ENCODE peak calls at places on chromosome 16, in seven cellular contexts. One of them, this sample, is unnamed.
A peak's percentile ranks its signal among the peaks of the same experiment; 100 is the strongest.

GRCh38 chr16:49431040-49431439 is 57.4 kb downstream of the C16orf78 start:
- DNase-seq in DND-41: no peak
- DNase-seq in thoracic aorta: no peak
- DNase-seq in testis: no peak
- DNase-seq in Karpas-422: no peak
- DNase-seq in tibial artery: no peak
- DNase-seq in esophagus muscularis mucosa: no peak
- DNase-seq in this sample: no peak

GRCh38 chr16:392450-393027 is 4.5 kb upstream of the NME4 start:
- DNase-seq in tibial artery: no peak
- DNase-seq in thoracic aorta: no peak
- DNase-seq in esophagus muscularis mucosa: no peak
- DNase-seq in DND-41: no peak
- DNase-seq in Karpas-422: no peak
- DNase-seq in testis: no peak
- DNase-seq in this sample: no peak

GRCh38 chr16:69939821-69940585 is 11.1 kb upstream of the CLEC18A start:
- DNase-seq in tibial artery: no peak
- DNase-seq in esophagus muscularis mucosa: no peak
- DNase-seq in Karpas-422: no peak
- DNase-seq in DND-41: no peak
- DNase-seq in testis: peak; percentile 10
- DNase-seq in thoracic aorta: no peak
- DNase-seq in this sample: no peak

GRCh38 chr16:76676356-76676755 is 399.2 kb downstream of the CNTNAP4 start:
- DNase-seq in testis: no peak
- DNase-seq in Karpas-422: no peak
- DNase-seq in esophagus muscularis mucosa: no peak
- DNase-seq in thoracic aorta: no peak
- DNase-seq in tibial artery: no peak
- DNase-seq in DND-41: no peak
- DNase-seq in this sample: no peak

GRCh38 chr16:2159052-2159838 is 3.7 kb downstream of the TRAF7 start:
- DNase-seq in tibial artery: peak; percentile 43
- DNase-seq in testis: peak; percentile 52
- DNase-seq in thoracic aorta: no peak
- DNase-seq in Karpas-422: peak; percentile 74
- DNase-seq in esophagus muscularis mucosa: no peak
- DNase-seq in DND-41: no peak
- DNase-seq in this sample: no peak

GRCh38 chr16:74451951-74452758 is 30.9 kb upstream of the CLEC18B start:
- DNase-seq in tibial artery: no peak
- DNase-seq in esophagus muscularis mucosa: no peak
- DNase-seq in DND-41: no peak
- DNase-seq in testis: no peak
- DNase-seq in Karpas-422: no peak
- DNase-seq in thoracic aorta: no peak
- DNase-seq in this sample: no peak

GRCh38 chr16:1158456-1159324 is 5.8 kb downstream of the CACNA1H start:
- DNase-seq in esophagus muscularis mucosa: no peak
- DNase-seq in thoracic aorta: no peak
- DNase-seq in Karpas-422: no peak
- DNase-seq in testis: no peak
- DNase-seq in DND-41: no peak
- DNase-seq in tibial artery: peak; percentile 65
- DNase-seq in this sample: no peak

GRCh38 chr16:84913315-84913714 is 93.5 kb downstream of the CRISPLD2 start:
- DNase-seq in thoracic aorta: no peak
- DNase-seq in testis: peak; percentile 70
- DNase-seq in tibial artery: peak; percentile 87
- DNase-seq in DND-41: no peak
- DNase-seq in Karpas-422: no peak
- DNase-seq in esophagus muscularis mucosa: no peak
- DNase-seq in this sample: no peak

GRCh38 chr16:70648606-70649005 is 2.2 kb downstream of the IL34 start:
- DNase-seq in thoracic aorta: no peak
- DNase-seq in Karpas-422: peak; percentile 51
- DNase-seq in tibial artery: no peak
- DNase-seq in esophagus muscularis mucosa: no peak
- DNase-seq in testis: no peak
- DNase-seq in DND-41: no peak
- DNase-seq in this sample: no peak

GRCh38 chr16:642189-643049 is 791 bp downstream of the MCRIP2 start:
- DNase-seq in tibial artery: no peak
- DNase-seq in thoracic aorta: no peak
- DNase-seq in DND-41: no peak
- DNase-seq in Karpas-422: peak; percentile 87
- DNase-seq in esophagus muscularis mucosa: no peak
- DNase-seq in testis: peak; percentile 85
- DNase-seq in this sample: no peak

GRCh38 chr16:79409970-79410369 is 190.6 kb downstream of the MAF start:
- DNase-seq in esophagus muscularis mucosa: no peak
- DNase-seq in thoracic aorta: no peak
- DNase-seq in tibial artery: no peak
- DNase-seq in testis: no peak
- DNase-seq in Karpas-422: peak; percentile 50
- DNase-seq in DND-41: no peak
- DNase-seq in this sample: no peak

GRCh38 chr16:50114357-50115129 is 38.6 kb upstream of the TENT4B start:
- DNase-seq in tibial artery: no peak
- DNase-seq in DND-41: no peak
- DNase-seq in esophagus muscularis mucosa: no peak
- DNase-seq in thoracic aorta: no peak
- DNase-seq in Karpas-422: no peak
- DNase-seq in testis: no peak
- DNase-seq in this sample: no peak

GRCh38 chr16:79217375-79218011 is 383.0 kb downstream of the MAF start:
- DNase-seq in thoracic aorta: no peak
- DNase-seq in Karpas-422: no peak
- DNase-seq in tibial artery: no peak
- DNase-seq in DND-41: peak; percentile 30
- DNase-seq in esophagus muscularis mucosa: no peak
- DNase-seq in testis: no peak
- DNase-seq in this sample: no peak

GRCh38 chr16:27353853-27354252 is 40.1 kb downstream of the IL4R start:
- DNase-seq in testis: peak; percentile 57
- DNase-seq in esophagus muscularis mucosa: no peak
- DNase-seq in Karpas-422: no peak
- DNase-seq in tibial artery: no peak
- DNase-seq in thoracic aorta: no peak
- DNase-seq in DND-41: no peak
- DNase-seq in this sample: no peak

GRCh38 chr16:88650749-88651275 is at the start of gene CYBA:
- DNase-seq in DND-41: peak; percentile 81
- DNase-seq in thoracic aorta: no peak
- DNase-seq in tibial artery: peak; percentile 70
- DNase-seq in Karpas-422: peak; percentile 95
- DNase-seq in esophagus muscularis mucosa: peak; percentile 94
- DNase-seq in testis: peak; percentile 36
- DNase-seq in this sample: peak; percentile 64

GRCh38 chr16:70018254-70018653 is 67.1 kb downstream of the CLEC18A start:
- DNase-seq in esophagus muscularis mucosa: no peak
- DNase-seq in testis: peak; percentile 24
- DNase-seq in DND-41: peak; percentile 36
- DNase-seq in thoracic aorta: no peak
- DNase-seq in Karpas-422: peak; percentile 81
- DNase-seq in tibial artery: no peak
- DNase-seq in this sample: peak; percentile 59

GRCh38 chr16:27253526-27253930 is 15.0 kb downstream of the NSMCE1 start:
- DNase-seq in tibial artery: no peak
- DNase-seq in DND-41: no peak
- DNase-seq in Karpas-422: no peak
- DNase-seq in esophagus muscularis mucosa: peak; percentile 74
- DNase-seq in testis: no peak
- DNase-seq in thoracic aorta: no peak
- DNase-seq in this sample: peak; percentile 41

GRCh38 chr16:85213926-85214294 is 101.6 kb upstream of the CIBAR2 start:
- DNase-seq in thoracic aorta: no peak
- DNase-seq in Karpas-422: no peak
- DNase-seq in esophagus muscularis mucosa: no peak
- DNase-seq in tibial artery: no peak
- DNase-seq in testis: no peak
- DNase-seq in DND-41: no peak
- DNase-seq in this sample: no peak

GRCh38 chr16:57318240-57318970 is 33.9 kb upstream of the PLLP start:
- DNase-seq in thoracic aorta: no peak
- DNase-seq in tibial artery: no peak
- DNase-seq in Karpas-422: no peak
- DNase-seq in esophagus muscularis mucosa: peak; percentile 50
- DNase-seq in testis: no peak
- DNase-seq in DND-41: no peak
- DNase-seq in this sample: peak; percentile 9

GRCh38 chr16:454397-454940 is 29.0 kb downstream of the RAB11FIP3 start:
- DNase-seq in DND-41: no peak
- DNase-seq in thoracic aorta: no peak
- DNase-seq in esophagus muscularis mucosa: no peak
- DNase-seq in Karpas-422: no peak
- DNase-seq in testis: no peak
- DNase-seq in tibial artery: no peak
- DNase-seq in this sample: no peak

GRCh38 chr16:81253141-81253540 is 14.7 kb downstream of the BCO1 start:
- DNase-seq in Karpas-422: no peak
- DNase-seq in testis: no peak
- DNase-seq in thoracic aorta: no peak
- DNase-seq in tibial artery: no peak
- DNase-seq in DND-41: no peak
- DNase-seq in esophagus muscularis mucosa: no peak
- DNase-seq in this sample: no peak

GRCh38 chr16:69423189-69423588 is 1.2 kb upstream of the CYB5B start:
- DNase-seq in thoracic aorta: no peak
- DNase-seq in esophagus muscularis mucosa: no peak
- DNase-seq in testis: no peak
- DNase-seq in DND-41: no peak
- DNase-seq in Karpas-422: no peak
- DNase-seq in tibial artery: no peak
- DNase-seq in this sample: no peak

DNA sequence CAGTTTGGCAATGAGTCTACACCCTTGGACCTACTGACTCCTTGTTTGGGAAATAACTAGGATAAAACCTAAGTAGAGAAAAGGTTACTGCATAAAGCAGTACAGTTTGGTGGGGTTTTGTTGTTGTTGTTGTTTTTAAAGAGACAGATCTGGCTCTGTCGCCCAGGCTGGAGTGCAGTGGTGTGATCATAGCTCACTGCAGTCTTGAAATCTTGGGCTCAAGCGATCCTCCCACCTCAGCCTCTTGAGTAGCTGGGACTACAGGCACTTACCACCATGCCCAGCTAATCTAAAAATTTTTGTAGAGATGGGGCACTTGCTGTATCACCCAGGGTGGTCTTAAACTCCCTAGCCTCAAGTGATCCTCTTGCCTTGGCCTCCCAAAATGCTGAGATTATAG is 1.2 kb downstream of the PDP2 start:
- DNase-seq in tibial artery: no peak
- DNase-seq in DND-41: no peak
- DNase-seq in testis: no peak
- DNase-seq in thoracic aorta: no peak
- DNase-seq in Karpas-422: no peak
- DNase-seq in esophagus muscularis mucosa: no peak
- DNase-seq in this sample: no peak
- H3K4me3 ChIP-seq in tibial artery: peak overlapping the region; percentile 97
- H3K4me3 ChIP-seq in DND-41: peak overlapping the region; percentile 98
- H3K4me3 ChIP-seq in testis: peak overlapping the region; percentile 80
- H3K4me3 ChIP-seq in thoracic aorta: no peak overlapping the region
- H3K4me3 ChIP-seq in Karpas-422: peak overlapping the region; percentile 98
- H3K4me3 ChIP-seq in esophagus muscularis mucosa: no peak overlapping the region
- H3K4me3 ChIP-seq in this sample: no peak overlapping the region

GRCh38 chr16:67834242-67834614 is 7.9 kb upstream of the THAP11 start:
- DNase-seq in thoracic aorta: no peak
- DNase-seq in esophagus muscularis mucosa: no peak
- DNase-seq in Karpas-422: no peak
- DNase-seq in testis: no peak
- DNase-seq in tibial artery: no peak
- DNase-seq in DND-41: no peak
- DNase-seq in this sample: no peak
- H3K27ac ChIP-seq in thoracic aorta: peak overlapping the region; percentile 56
- H3K27ac ChIP-seq in esophagus muscularis mucosa: peak overlapping the region; percentile 82
- H3K27ac ChIP-seq in Karpas-422: no peak overlapping the region
- H3K27ac ChIP-seq in testis: peak overlapping the region; percentile 84
- H3K27ac ChIP-seq in tibial artery: peak overlapping the region; percentile 78
- H3K27ac ChIP-seq in DND-41: peak overlapping the region; percentile 73
- H3K27ac ChIP-seq in this sample: peak overlapping the region; percentile 70

GRCh38 chr16:35314298-35314697 is 1854.9 kb downstream of the TP53TG3F start:
- DNase-seq in tibial artery: no peak
- DNase-seq in DND-41: no peak
- DNase-seq in esophagus muscularis mucosa: peak; percentile 84
- DNase-seq in testis: no peak
- DNase-seq in thoracic aorta: no peak
- DNase-seq in Karpas-422: no peak
- DNase-seq in this sample: no peak

GRCh38 chr16:35319536-35320192 is 1860.3 kb downstream of the TP53TG3F start:
- DNase-seq in tibial artery: no peak
- DNase-seq in esophagus muscularis mucosa: peak; percentile 75
- DNase-seq in DND-41: no peak
- DNase-seq in thoracic aorta: no peak
- DNase-seq in Karpas-422: no peak
- DNase-seq in testis: no peak
- DNase-seq in this sample: no peak
- H3K9me3 ChIP-seq in tibial artery: no peaks in the 10 kb centered on the region
- H3K9me3 ChIP-seq in esophagus muscularis mucosa: no peaks in the 10 kb centered on the region
- H3K9me3 ChIP-seq in DND-41: peaks cover 3% of the 10 kb centered on the region
- H3K9me3 ChIP-seq in thoracic aorta: no peaks in the 10 kb centered on the region
- H3K9me3 ChIP-seq in Karpas-422: peaks cover 27% of the 10 kb centered on the region
- H3K9me3 ChIP-seq in testis: no peaks in the 10 kb centered on the region
- H3K9me3 ChIP-seq in this sample: peaks cover 5% of the 10 kb centered on the region

DNA sequence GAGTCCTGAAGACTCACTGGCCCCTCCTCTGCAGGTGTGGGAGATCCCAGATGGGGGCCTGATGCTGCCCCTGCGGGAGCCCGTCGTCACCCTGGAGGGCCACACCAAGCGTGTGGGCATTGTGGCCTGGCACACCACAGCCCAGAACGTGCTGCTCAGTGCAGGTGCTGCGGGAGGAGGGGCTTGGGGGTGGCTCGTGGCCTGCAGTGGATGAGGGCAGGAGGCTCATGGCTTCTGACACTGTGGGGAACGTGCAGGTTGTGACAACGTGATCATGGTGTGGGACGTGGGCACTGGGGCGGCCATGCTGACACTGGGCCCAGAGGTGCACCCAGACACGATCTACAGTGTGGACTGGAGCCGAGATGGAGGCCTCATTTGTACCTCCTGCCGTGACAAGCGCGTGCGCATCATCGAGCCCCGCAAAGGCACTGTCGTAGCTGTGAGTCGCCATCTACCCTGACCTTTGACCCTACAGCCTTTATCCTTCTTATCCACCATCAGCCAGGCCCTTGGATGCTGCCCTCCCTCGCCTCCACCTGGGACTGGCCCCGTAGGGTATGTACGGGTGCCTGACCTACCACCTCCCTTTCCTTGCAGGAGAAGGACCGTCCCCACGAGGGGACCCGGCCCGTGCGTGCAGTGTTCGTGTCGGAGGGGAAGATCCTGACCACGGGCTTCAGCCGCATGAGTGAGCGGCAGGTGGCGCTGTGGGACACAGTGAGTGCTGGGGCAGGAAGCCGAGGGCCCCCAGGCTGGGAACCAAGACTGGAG is 3.6 kb downstream of the CORO1A start:
- DNase-seq in DND-41: peak; percentile 63
- DNase-seq in Karpas-422: peak; percentile 89
- DNase-seq in esophagus muscularis mucosa: no peak
- DNase-seq in tibial artery: peak; percentile 64
- DNase-seq in testis: peak; percentile 61
- DNase-seq in thoracic aorta: no peak
- DNase-seq in this sample: peak; percentile 70
- H3K4me3 ChIP-seq in DND-41: peak overlapping the region; percentile 93
- H3K4me3 ChIP-seq in Karpas-422: peak overlapping the region; percentile 100
- H3K4me3 ChIP-seq in esophagus muscularis mucosa: peak overlapping the region; percentile 14
- H3K4me3 ChIP-seq in tibial artery: no peak overlapping the region
- H3K4me3 ChIP-seq in testis: no peak overlapping the region
- H3K4me3 ChIP-seq in thoracic aorta: peak overlapping the region; percentile 73
- H3K4me3 ChIP-seq in this sample: peak overlapping the region; percentile 100